ENCODE peak calls at places on chromosomes 5 and 9, in six cellular contexts. H is stimulated activated CD4-positive, alpha-beta T cell treated with anti-CD3 and anti-CD28 coated beads, Interleukin-2, amount 100 ng/mL, for 24 hours; P is EH; K is activated CD4-positive, alpha-beta T cell treated with anti-CD3 and anti-CD28 coated beads for 48 hours; B is AG08396; Q is hypothalamus. W is an unnamed sample.

GRCh38 chr5:171907731-171908343 is 98.6 kb downstream of the FBXW11 start:
- DNase-seq in H (peak), P (peak), K (peak), B (peak), Q (peak), W (peak)

GRCh38 chr5:178357127-178357526 is 124.5 kb upstream of the PHYKPL start:
- DNase-seq in H (no peak), P (no peak), K (no peak), B (no peak), Q (no peak), W (no peak)

GRCh38 chr9:137478613-137479314 is 19.6 kb upstream of the NSMF start:
- DNase-seq in H (no peak), P (peak), K (no peak), B (no peak), Q (no peak), W (peak)

GRCh38 chr5:37850128-37850865 is 10.5 kb upstream of the GDNF start:
- DNase-seq in H (no peak), P (peak), K (no peak), B (no peak), Q (no peak), W (no peak)

GRCh38 chr5:136506131-136506530 is 140.8 kb upstream of the TRPC7 start:
- DNase-seq in H (no peak), P (no peak), K (no peak), B (no peak), Q (no peak), W (no peak)

GRCh38 chr5:14590949-14591348 is 9.4 kb downstream of the OTULINL start:
- DNase-seq in H (no peak), P (no peak), K (no peak), B (no peak), Q (no peak), W (no peak)

GRCh38 chr9:133842721-133843227 is 104.6 kb upstream of the SARDH start:
- DNase-seq in H (no peak), P (no peak), K (no peak), B (no peak), Q (no peak), W (no peak)

GRCh38 chr9:109342878-109343277 is 22.0 kb upstream of the EPB41L4B start:
- DNase-seq in H (no peak), P (no peak), K (no peak), B (no peak), Q (no peak), W (peak)

GRCh38 chr9:122213589-122214413 is 15.0 kb downstream of the LHX6 start:
- DNase-seq in H (peak), P (no peak), K (peak), B (no peak), Q (no peak), W (peak)

GRCh38 chr9:86460211-86461002 is 106.2 kb upstream of the TUT7 start:
- DNase-seq in H (no peak), P (peak), K (no peak), B (no peak), Q (no peak), W (no peak)

GRCh38 chr9:122065923-122066629 is 27.0 kb downstream of the TTLL11 start:
- DNase-seq in H (no peak), P (no peak), K (no peak), B (no peak), Q (no peak), W (no peak)

GRCh38 chr5:179558912-179559279 is 8.5 kb downstream of the RUFY1 start:
- DNase-seq in H (no peak), P (no peak), K (peak), B (peak), Q (no peak), W (peak)

GRCh38 chr5:127001621-127002296 is 28.6 kb downstream of the MARCHF3 start:
- DNase-seq in H (no peak), P (peak), K (no peak), B (peak), Q (no peak), W (no peak)

GRCh38 chr5:144538845-144539244 is 368.2 kb downstream of the KCTD16 start:
- DNase-seq in H (no peak), P (no peak), K (no peak), B (no peak), Q (no peak), W (no peak)

GRCh38 chr5:171269717-171270116 is 39.3 kb upstream of the TLX3 start:
- DNase-seq in H (no peak), P (peak), K (no peak), B (no peak), Q (no peak), W (no peak)

W was measured in DMS53.